ENCODE peak calls at places on chromosome X, in five cellular contexts. One of them, this sample, is unnamed.

GRCh38 chrX:57905141-57905540 is 5.1 kb downstream of the ZXDA start:
- DNase-seq in fibroblast of lung: peak
- DNase-seq in fibroblast of the aortic adventitia: peak
- DNase-seq in mucosa of descending colon: no peak
- DNase-seq in retinal pigment epithelial cell: no peak
- DNase-seq in this sample: no peak

GRCh38 chrX:27336466-27337091 is 126.6 kb downstream of the PPP4R3C start:
- DNase-seq in fibroblast of lung: no peak
- DNase-seq in fibroblast of the aortic adventitia: peak
- DNase-seq in mucosa of descending colon: no peak
- DNase-seq in retinal pigment epithelial cell: no peak
- DNase-seq in this sample: peak

GRCh38 chrX:52363247-52363883 is 5.5 kb upstream of the XAGE2 start:
- DNase-seq in fibroblast of lung: no peak
- DNase-seq in fibroblast of the aortic adventitia: peak
- DNase-seq in mucosa of descending colon: no peak
- DNase-seq in retinal pigment epithelial cell: peak
- DNase-seq in this sample: no peak

GRCh38 chrX:53831662-53832635 is 145.4 kb upstream of the HUWE1 start:
- DNase-seq in fibroblast of lung: peak
- DNase-seq in fibroblast of the aortic adventitia: peak
- DNase-seq in mucosa of descending colon: no peak
- DNase-seq in retinal pigment epithelial cell: peak
- DNase-seq in this sample: peak

GRCh38 chrX:16836371-16836770 is 33.8 kb downstream of the RBBP7 start:
- DNase-seq in fibroblast of lung: peak
- DNase-seq in fibroblast of the aortic adventitia: no peak
- DNase-seq in mucosa of descending colon: no peak
- DNase-seq in retinal pigment epithelial cell: peak
- DNase-seq in this sample: peak

GRCh38 chrX:124293810-124294209 is 38.6 kb upstream of the TEX13D start:
- DNase-seq in fibroblast of lung: no peak
- DNase-seq in fibroblast of the aortic adventitia: no peak
- DNase-seq in mucosa of descending colon: no peak
- DNase-seq in retinal pigment epithelial cell: no peak
- DNase-seq in this sample: no peak

GRCh38 chrX:11412715-11413623 is 119.8 kb downstream of the AMELX start:
- DNase-seq in fibroblast of lung: peak
- DNase-seq in fibroblast of the aortic adventitia: peak
- DNase-seq in mucosa of descending colon: no peak
- DNase-seq in retinal pigment epithelial cell: no peak
- DNase-seq in this sample: no peak

GRCh38 chrX:39850209-39850608 is 247.5 kb downstream of the BCOR start:
- DNase-seq in fibroblast of lung: no peak
- DNase-seq in fibroblast of the aortic adventitia: no peak
- DNase-seq in mucosa of descending colon: no peak
- DNase-seq in retinal pigment epithelial cell: no peak
- DNase-seq in this sample: no peak

GRCh38 chrX:118497180-118497814 is 1.7 kb downstream of the DOCK11 start:
- DNase-seq in fibroblast of lung: no peak
- DNase-seq in fibroblast of the aortic adventitia: no peak
- DNase-seq in mucosa of descending colon: no peak
- DNase-seq in retinal pigment epithelial cell: no peak
- DNase-seq in this sample: no peak

GRCh38 chrX:15235001-15235400 is 34.9 kb downstream of the ASB9 start:
- DNase-seq in fibroblast of lung: no peak
- DNase-seq in fibroblast of the aortic adventitia: no peak
- DNase-seq in mucosa of descending colon: no peak
- DNase-seq in retinal pigment epithelial cell: no peak
- DNase-seq in this sample: no peak

GRCh38 chrX:78957768-78958130 is 12.6 kb downstream of the P2RY10 start:
- DNase-seq in fibroblast of lung: no peak
- DNase-seq in fibroblast of the aortic adventitia: no peak
- DNase-seq in mucosa of descending colon: no peak
- DNase-seq in retinal pigment epithelial cell: no peak
- DNase-seq in this sample: no peak

GRCh38 chrX:2391869-2392606 is 108.7 kb downstream of the DHRSX start:
- DNase-seq in fibroblast of lung: peak
- DNase-seq in fibroblast of the aortic adventitia: peak
- DNase-seq in mucosa of descending colon: no peak
- DNase-seq in retinal pigment epithelial cell: peak
- DNase-seq in this sample: peak

GRCh38 chrX:40530471-40530870 is 50.3 kb upstream of the ATP6AP2 start:
- DNase-seq in fibroblast of lung: no peak
- DNase-seq in fibroblast of the aortic adventitia: no peak
- DNase-seq in mucosa of descending colon: no peak
- DNase-seq in retinal pigment epithelial cell: no peak
- DNase-seq in this sample: no peak

GRCh38 chrX:53288173-53288572 is 6.8 kb upstream of the IQSEC2 start:
- DNase-seq in fibroblast of lung: peak
- DNase-seq in fibroblast of the aortic adventitia: no peak
- DNase-seq in mucosa of descending colon: no peak
- DNase-seq in retinal pigment epithelial cell: no peak
- DNase-seq in this sample: peak

GRCh38 chrX:153934473-153935325 is at the start of gene NAA10:
- DNase-seq in fibroblast of lung: peak
- DNase-seq in fibroblast of the aortic adventitia: peak
- DNase-seq in mucosa of descending colon: peak
- DNase-seq in retinal pigment epithelial cell: no peak
- DNase-seq in this sample: peak

GRCh38 chrX:70434914-70435586 is 9.6 kb upstream of the DLG3 start:
- DNase-seq in fibroblast of lung: peak
- DNase-seq in fibroblast of the aortic adventitia: peak
- DNase-seq in mucosa of descending colon: no peak
- DNase-seq in retinal pigment epithelial cell: no peak
- DNase-seq in this sample: peak

GRCh38 chrX:70029790-70030189 is 19.9 kb downstream of the AWAT2 start:
- DNase-seq in fibroblast of lung: no peak
- DNase-seq in fibroblast of the aortic adventitia: no peak
- DNase-seq in mucosa of descending colon: no peak
- DNase-seq in retinal pigment epithelial cell: no peak
- DNase-seq in this sample: no peak

GRCh38 chrX:31036895-31037294 is 34.9 kb downstream of the FTHL17 start:
- DNase-seq in fibroblast of lung: peak
- DNase-seq in fibroblast of the aortic adventitia: peak
- DNase-seq in mucosa of descending colon: no peak
- DNase-seq in retinal pigment epithelial cell: no peak
- DNase-seq in this sample: peak

GRCh38 chrX:446243-446642 is 59.5 kb upstream of the PPP2R3B start:
- DNase-seq in fibroblast of lung: no peak
- DNase-seq in fibroblast of the aortic adventitia: no peak
- DNase-seq in mucosa of descending colon: no peak
- DNase-seq in retinal pigment epithelial cell: no peak
- DNase-seq in this sample: no peak

GRCh38 chrX:119072771-119073170 is at the start of gene CT47C1:
- DNase-seq in fibroblast of lung: peak
- DNase-seq in fibroblast of the aortic adventitia: no peak
- DNase-seq in mucosa of descending colon: no peak
- DNase-seq in retinal pigment epithelial cell: no peak
- DNase-seq in this sample: no peak

GRCh38 chrX:34578237-34578636 is 78.8 kb downstream of the TMEM47 start:
- DNase-seq in fibroblast of lung: peak
- DNase-seq in fibroblast of the aortic adventitia: peak
- DNase-seq in mucosa of descending colon: no peak
- DNase-seq in retinal pigment epithelial cell: peak
- DNase-seq in this sample: no peak

GRCh38 chrX:109952985-109953905 is 49.7 kb upstream of the TMEM164 start:
- DNase-seq in fibroblast of lung: no peak
- DNase-seq in fibroblast of the aortic adventitia: peak
- DNase-seq in mucosa of descending colon: no peak
- DNase-seq in retinal pigment epithelial cell: no peak
- DNase-seq in this sample: no peak

GRCh38 chrX:76454456-76454927 is 27.0 kb downstream of the MAGEE1 start:
- DNase-seq in fibroblast of lung: peak
- DNase-seq in fibroblast of the aortic adventitia: peak
- DNase-seq in mucosa of descending colon: no peak
- DNase-seq in retinal pigment epithelial cell: no peak
- DNase-seq in this sample: no peak

GRCh38 chrX:68829594-68830485 is 1.0 kb downstream of the EFNB1 start:
- DNase-seq in fibroblast of lung: peak
- DNase-seq in fibroblast of the aortic adventitia: peak
- DNase-seq in mucosa of descending colon: peak
- DNase-seq in retinal pigment epithelial cell: no peak
- DNase-seq in this sample: peak

GRCh38 chrX:86711531-86712180 is 563.4 kb downstream of the DACH2 start:
- DNase-seq in fibroblast of lung: no peak
- DNase-seq in fibroblast of the aortic adventitia: no peak
- DNase-seq in mucosa of descending colon: no peak
- DNase-seq in retinal pigment epithelial cell: no peak
- DNase-seq in this sample: no peak

GRCh38 chrX:102720237-102721168 is at the start of gene GPRASP3:
- DNase-seq in fibroblast of lung: peak
- DNase-seq in fibroblast of the aortic adventitia: peak
- DNase-seq in mucosa of descending colon: peak
- DNase-seq in retinal pigment epithelial cell: peak
- DNase-seq in this sample: peak

GRCh38 chrX:350534-351321 is 32.1 kb upstream of the GTPBP6 start:
- DNase-seq in fibroblast of lung: no peak
- DNase-seq in fibroblast of the aortic adventitia: no peak
- DNase-seq in mucosa of descending colon: peak
- DNase-seq in retinal pigment epithelial cell: no peak
- DNase-seq in this sample: no peak

GRCh38 chrX:138710311-138710791 is 1.2 kb downstream of the FGF13 start:
- DNase-seq in fibroblast of lung: no peak
- DNase-seq in fibroblast of the aortic adventitia: no peak
- DNase-seq in mucosa of descending colon: peak
- DNase-seq in retinal pigment epithelial cell: no peak
- DNase-seq in this sample: no peak

GRCh38 chrX:104877504-104877903 is 311.5 kb downstream of the IL1RAPL2 start:
- DNase-seq in fibroblast of lung: no peak
- DNase-seq in fibroblast of the aortic adventitia: no peak
- DNase-seq in mucosa of descending colon: no peak
- DNase-seq in retinal pigment epithelial cell: no peak
- DNase-seq in this sample: no peak

GRCh38 chrX:110383414-110383813 is 24.8 kb downstream of the RTL9 start:
- DNase-seq in fibroblast of lung: peak
- DNase-seq in fibroblast of the aortic adventitia: peak
- DNase-seq in mucosa of descending colon: no peak
- DNase-seq in retinal pigment epithelial cell: no peak
- DNase-seq in this sample: peak

DNA sequence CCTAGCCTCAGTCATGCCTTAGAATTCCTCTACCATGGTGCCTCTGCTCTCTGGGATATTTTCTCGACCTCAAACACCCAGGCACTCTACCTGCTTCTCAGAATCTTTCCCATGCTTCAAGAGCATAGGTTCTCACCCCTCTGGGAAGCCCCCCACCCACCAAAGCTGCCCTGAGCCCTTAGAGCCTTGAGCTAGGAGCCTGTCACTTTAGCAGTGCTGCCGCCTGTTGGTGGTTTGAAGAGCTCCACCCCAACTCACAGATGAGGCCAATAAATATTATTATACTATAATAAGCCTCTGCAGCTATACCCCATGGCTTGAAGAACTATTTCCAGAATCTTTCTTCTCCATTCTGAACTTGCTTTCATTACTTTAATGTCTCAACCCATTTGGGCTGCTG is 109.7 kb downstream of the RTL5 start:
- DNase-seq in fibroblast of lung: no peak
- DNase-seq in fibroblast of the aortic adventitia: no peak
- DNase-seq in mucosa of descending colon: no peak
- DNase-seq in retinal pigment epithelial cell: no peak
- DNase-seq in this sample: no peak
- TF ChIP-seq CTCF in fibroblast of lung: peak
- TF ChIP-seq CTCF in fibroblast of the aortic adventitia: peak
- TF ChIP-seq CTCF in mucosa of descending colon: no peak
- TF ChIP-seq CTCF in retinal pigment epithelial cell: peak
- TF ChIP-seq CTCF in this sample: peak

DNA sequence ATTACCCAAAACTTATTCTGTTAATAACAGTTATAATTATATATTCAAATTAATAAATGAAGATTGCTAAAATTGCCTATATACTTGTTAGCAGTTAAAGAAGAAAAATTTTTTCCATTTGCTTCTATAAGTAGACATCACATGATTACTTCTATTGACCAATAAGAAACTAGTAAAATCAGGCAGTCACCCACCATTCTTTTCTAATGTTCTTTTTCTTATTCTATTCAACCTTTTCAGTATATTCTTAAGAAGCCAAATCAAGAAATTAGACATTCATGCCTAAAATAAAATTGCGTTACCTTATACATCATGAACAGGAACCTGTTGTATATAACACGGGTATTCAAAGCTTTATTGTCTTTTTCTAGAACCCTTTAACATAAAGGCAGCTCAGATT is 568.0 kb upstream of the DIPK2B start:
- DNase-seq in fibroblast of lung: no peak
- DNase-seq in fibroblast of the aortic adventitia: peak
- DNase-seq in mucosa of descending colon: no peak
- DNase-seq in retinal pigment epithelial cell: no peak
- DNase-seq in this sample: no peak
- H3K4me3 ChIP-seq in fibroblast of lung: peak
- H3K4me3 ChIP-seq in fibroblast of the aortic adventitia: peak
- H3K4me3 ChIP-seq in mucosa of descending colon: no peak
- H3K4me3 ChIP-seq in retinal pigment epithelial cell: peak
- H3K4me3 ChIP-seq in this sample: peak

DNA sequence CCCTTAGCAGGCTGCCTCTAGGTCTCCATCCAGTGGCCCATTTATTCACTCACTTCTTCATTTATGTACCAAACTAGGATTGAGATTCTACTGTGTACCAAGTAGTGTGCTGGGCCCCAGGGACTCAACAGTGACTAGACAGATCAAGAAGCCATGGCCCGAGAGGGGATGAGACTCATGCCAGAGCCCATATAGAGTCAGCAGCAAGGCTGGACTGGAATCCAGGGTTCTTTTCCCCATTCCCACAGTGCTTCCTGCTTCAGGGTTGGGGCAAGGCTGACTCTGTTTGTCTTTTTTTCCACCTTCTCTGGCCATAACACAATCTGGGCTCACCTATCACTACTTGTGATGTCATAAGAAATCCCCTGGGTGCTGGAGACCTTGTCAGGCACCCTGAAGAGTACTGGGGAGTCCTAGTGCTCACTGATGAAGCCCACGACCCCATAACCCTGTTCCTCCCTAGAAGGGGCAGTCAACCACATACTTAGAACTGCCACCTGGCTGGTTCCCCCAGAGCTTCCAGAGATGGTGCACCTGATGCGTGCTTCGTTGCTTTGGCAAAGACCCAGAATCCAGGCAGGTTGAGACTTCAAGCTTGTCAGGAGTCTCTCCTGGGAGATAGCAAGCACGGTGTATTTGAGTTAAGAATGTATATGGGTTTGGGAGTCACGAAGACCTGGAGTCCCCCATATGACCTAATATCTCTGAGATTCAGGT is 6.2 kb downstream of the RTL5 start:
- DNase-seq in fibroblast of lung: no peak
- DNase-seq in fibroblast of the aortic adventitia: no peak
- DNase-seq in mucosa of descending colon: no peak
- DNase-seq in retinal pigment epithelial cell: no peak
- DNase-seq in this sample: no peak
- TF ChIP-seq CTCF in fibroblast of lung: no peak
- TF ChIP-seq CTCF in fibroblast of the aortic adventitia: peak
- TF ChIP-seq CTCF in mucosa of descending colon: no peak
- TF ChIP-seq CTCF in retinal pigment epithelial cell: no peak
- TF ChIP-seq CTCF in this sample: no peak

DNA sequence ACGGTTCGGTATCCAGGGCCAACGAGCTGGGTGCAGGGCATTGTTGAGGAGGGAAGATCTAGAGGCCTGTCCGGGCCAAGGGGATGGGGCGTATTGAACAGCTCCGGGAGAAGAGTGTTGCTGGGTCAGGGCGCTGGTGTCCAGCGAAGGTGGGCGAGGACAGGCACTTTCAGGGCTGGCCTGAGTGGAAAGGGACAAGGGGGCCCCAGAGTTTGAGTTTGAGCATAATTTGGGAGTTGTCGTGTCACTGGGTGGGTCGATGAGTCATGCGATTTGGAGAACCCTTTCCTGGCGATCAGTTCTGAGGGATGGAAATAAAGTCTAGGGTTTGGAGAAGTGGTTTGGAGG is 299 bp downstream of the PRRG3 start:
- DNase-seq in fibroblast of lung: no peak
- DNase-seq in fibroblast of the aortic adventitia: no peak
- DNase-seq in mucosa of descending colon: no peak
- DNase-seq in retinal pigment epithelial cell: no peak
- DNase-seq in this sample: no peak
- H3K4me3 ChIP-seq in fibroblast of lung: no peak
- H3K4me3 ChIP-seq in fibroblast of the aortic adventitia: no peak
- H3K4me3 ChIP-seq in mucosa of descending colon: no peak
- H3K4me3 ChIP-seq in retinal pigment epithelial cell: no peak
- H3K4me3 ChIP-seq in this sample: no peak

This sample was measured in foreskin fibroblast.